ENCODE peak calls at places on chromosome 13, in four cellular contexts. N, R, P and C are unnamed samples.

GRCh38 chr13:41470187-41470586 is 12.8 kb downstream of the RGCC start:
- DNase-seq in P (no peak), N (no peak), R (peak), C (no peak)

GRCh38 chr13:54433511-54434206 is 1405.0 kb downstream of the OLFM4 start:
- DNase-seq in P (no peak), N (no peak), R (no peak), C (no peak)

GRCh38 chr13:73060251-73061160 is 1.7 kb downstream of the KLF5 start:
- DNase-seq in R (peak), N (no peak), P (no peak), C (no peak)

GRCh38 chr13:44879452-44880058 is 109.7 kb downstream of the NUFIP1 start:
- DNase-seq in N (no peak), R (peak), P (peak), C (no peak)

GRCh38 chr13:42946927-42947326 is 45.1 kb downstream of the EPSTI1 start:
- DNase-seq in P (no peak), N (no peak), R (peak), C (no peak)

GRCh38 chr13:37453246-37453645 is 145.3 kb downstream of the POSTN start:
- DNase-seq in R (no peak), P (no peak), N (no peak), C (no peak)

GRCh38 chr13:28685114-28685513 is 26.2 kb downstream of the POMP start:
- DNase-seq in P (no peak), R (no peak), N (no peak), C (no peak)

GRCh38 chr13:70623260-70623659 is 515.0 kb upstream of the KLHL1 start:
- DNase-seq in N (no peak), P (no peak), R (no peak), C (no peak)

GRCh38 chr13:48038763-48039162 is 1.2 kb downstream of the NUDT15 start:
- DNase-seq in R (no peak), P (no peak), N (no peak), C (no peak)

GRCh38 chr13:113786262-113786841 is 27.3 kb downstream of the TMEM255B start:
- DNase-seq in P (no peak), N (no peak), R (peak), C (no peak)

GRCh38 chr13:94524407-94524806 is 44.9 kb upstream of the DCT start:
- DNase-seq in R (no peak), P (no peak), N (no peak), C (no peak)

GRCh38 chr13:76944457-76944856 is 3.9 kb upstream of the ACOD1 start:
- DNase-seq in P (no peak), N (no peak), R (peak), C (no peak)

GRCh38 chr13:98835156-98835555 is 82.7 kb upstream of the SLC15A1 start:
- DNase-seq in R (no peak), N (no peak), P (no peak), C (no peak)

GRCh38 chr13:72383646-72384045 is 343.8 kb downstream of the MZT1 start:
- DNase-seq in R (no peak), N (no peak), P (no peak), C (no peak)

GRCh38 chr13:39567569-39567968 is 35.4 kb downstream of the LHFPL6 start:
- DNase-seq in R (no peak), N (no peak), P (no peak), C (no peak)